ENCODE peak calls at places on chromosomes 4 and X, in eight cellular contexts. F, P, G, A, C, Q, D and N are unnamed samples.

GRCh38 chr4:61553562-61554125 is 353.5 kb downstream of the ADGRL3 start:
- DNase-seq in F (no peak), P (no peak), G (no peak), A (no peak), C (no peak), Q (no peak), D (no peak), N (no peak)

GRCh38 chr4:101183658-101184373 is 163.5 kb downstream of the PPP3CA start:
- DNase-seq in F (no peak), P (no peak), G (no peak), A (no peak), C (no peak), Q (no peak), D (no peak), N (no peak)

GRCh38 chr4:75686346-75686745 is 13.1 kb upstream of the G3BP2 start:
- DNase-seq in F (no peak), P (no peak), G (no peak), A (no peak), C (no peak), Q (no peak), D (no peak), N (no peak)

GRCh38 chr4:3783691-3784306 is 17.6 kb downstream of the ADRA2C start:
- DNase-seq in F (no peak), P (peak; percentile 86), G (peak; percentile 57), A (no peak), C (no peak), Q (no peak), D (no peak), N (no peak)

GRCh38 chrX:7108995-7109634 is 38.4 kb upstream of the STS start:
- DNase-seq in F (no peak), P (no peak), G (peak; percentile 15), A (no peak), C (peak; percentile 40), Q (no peak), D (no peak), N (no peak)

GRCh38 chrX:104854790-104855340 is 288.9 kb downstream of the IL1RAPL2 start:
- DNase-seq in F (no peak), P (no peak), G (no peak), A (no peak), C (no peak), Q (no peak), D (no peak), N (no peak)

GRCh38 chr4:143254479-143255216 is 69.9 kb downstream of the USP38 start:
- DNase-seq in F (no peak), P (peak; percentile 57), G (no peak), A (no peak), C (no peak), Q (no peak), D (no peak), N (no peak)

GRCh38 chr4:163269156-163269555 is 63.2 kb downstream of the NPY1R start:
- DNase-seq in F (no peak), P (no peak), G (no peak), A (no peak), C (no peak), Q (no peak), D (no peak), N (no peak)

GRCh38 chr4:179165862-179166261 is 1723.6 kb upstream of the AGA start:
- DNase-seq in F (no peak), P (no peak), G (no peak), A (no peak), C (no peak), Q (no peak), D (no peak), N (no peak)

GRCh38 chrX:16750136-16750535 is 30.7 kb downstream of the SYAP1 start:
- DNase-seq in F (no peak), P (no peak), G (no peak), A (no peak), C (no peak), Q (no peak), D (no peak), N (no peak)

GRCh38 chrX:128891554-128891953 is 631.7 kb downstream of the SMARCA1 start:
- DNase-seq in F (no peak), P (no peak), G (no peak), A (no peak), C (no peak), Q (no peak), D (no peak), N (no peak)

GRCh38 chrX:14829643-14830042 is 43.2 kb downstream of the FANCB start:
- DNase-seq in F (no peak), P (no peak), G (no peak), A (no peak), C (no peak), Q (no peak), D (no peak), N (no peak)

GRCh38 chr4:169640261-169640880 is 20.0 kb downstream of the CLCN3 start:
- DNase-seq in F (no peak), P (no peak), G (no peak), A (no peak), C (no peak), Q (no peak), D (no peak), N (no peak)

GRCh38 chr4:127783026-127783769 is 1.1 kb downstream of the HSPA4L start:
- DNase-seq in F (peak; percentile 80), P (peak; percentile 48), G (peak; percentile 29), A (peak; percentile 17), C (no peak), Q (peak; percentile 30), D (no peak), N (no peak)

GRCh38 chr4:182913036-182913435 is 4.2 kb downstream of the DCTD start:
- DNase-seq in F (no peak), P (no peak), G (no peak), A (no peak), C (no peak), Q (no peak), D (no peak), N (no peak)